ENCODE peak calls at places on chromosomes 1 and 21, in eight cellular contexts. One of them, this sample, is unnamed.

GRCh38 chr21:44582980-44583799 is 2.8 kb upstream of the KRTAP10-5 start:
- DNase-seq in Panc1: no peak
- DNase-seq in Caki2: no peak
- DNase-seq in LHCN-M2: no peak
- DNase-seq in germinal center: no peak
- DNase-seq in stimulated activated CD8-positive, alpha-beta memory T cell treated with anti-CD3 and anti-CD28 coated beads, Interleukin-15, amount 100 ng/mL, for 24 hours: no peak
- DNase-seq in naive B cell: no peak
- DNase-seq in D341Med: no peak
- DNase-seq in this sample: no peak

GRCh38 chr1:202113690-202114300 is 8.9 kb upstream of the GPR37L1 start:
- DNase-seq in Panc1: no peak
- DNase-seq in D341Med: no peak
- DNase-seq in LHCN-M2: no peak
- DNase-seq in germinal center: no peak
- DNase-seq in naive B cell: no peak
- DNase-seq in Caki2: no peak
- DNase-seq in stimulated activated CD8-positive, alpha-beta memory T cell treated with anti-CD3 and anti-CD28 coated beads, Interleukin-15, amount 100 ng/mL, for 24 hours: no peak
- DNase-seq in this sample: no peak

GRCh38 chr1:209076688-209077087 is 506.8 kb upstream of the CAMK1G start:
- DNase-seq in germinal center: no peak
- DNase-seq in Caki2: no peak
- DNase-seq in D341Med: peak; percentile 43
- DNase-seq in Panc1: peak; percentile 4
- DNase-seq in LHCN-M2: peak; percentile 34
- DNase-seq in stimulated activated CD8-positive, alpha-beta memory T cell treated with anti-CD3 and anti-CD28 coated beads, Interleukin-15, amount 100 ng/mL, for 24 hours: no peak
- DNase-seq in naive B cell: no peak
- DNase-seq in this sample: no peak

GRCh38 chr1:40050863-40051262 is 10.3 kb downstream of the CAP1 start:
- DNase-seq in LHCN-M2: no peak
- DNase-seq in D341Med: no peak
- DNase-seq in Caki2: no peak
- DNase-seq in germinal center: no peak
- DNase-seq in stimulated activated CD8-positive, alpha-beta memory T cell treated with anti-CD3 and anti-CD28 coated beads, Interleukin-15, amount 100 ng/mL, for 24 hours: no peak
- DNase-seq in Panc1: no peak
- DNase-seq in naive B cell: no peak
- DNase-seq in this sample: no peak

GRCh38 chr1:231107186-231107585 is 54.7 kb upstream of the TRIM67 start:
- DNase-seq in Panc1: no peak
- DNase-seq in Caki2: no peak
- DNase-seq in naive B cell: no peak
- DNase-seq in germinal center: no peak
- DNase-seq in stimulated activated CD8-positive, alpha-beta memory T cell treated with anti-CD3 and anti-CD28 coated beads, Interleukin-15, amount 100 ng/mL, for 24 hours: no peak
- DNase-seq in LHCN-M2: no peak
- DNase-seq in D341Med: no peak
- DNase-seq in this sample: no peak

GRCh38 chr1:110718452-110718851 is 43.7 kb upstream of the KCNA3 start:
- DNase-seq in LHCN-M2: no peak
- DNase-seq in germinal center: no peak
- DNase-seq in Panc1: no peak
- DNase-seq in D341Med: no peak
- DNase-seq in Caki2: no peak
- DNase-seq in stimulated activated CD8-positive, alpha-beta memory T cell treated with anti-CD3 and anti-CD28 coated beads, Interleukin-15, amount 100 ng/mL, for 24 hours: no peak
- DNase-seq in naive B cell: no peak
- DNase-seq in this sample: no peak

GRCh38 chr1:25731626-25732370 is 68.2 kb upstream of the SELENON start:
- DNase-seq in germinal center: no peak
- DNase-seq in D341Med: no peak
- DNase-seq in Panc1: no peak
- DNase-seq in naive B cell: no peak
- DNase-seq in LHCN-M2: no peak
- DNase-seq in Caki2: no peak
- DNase-seq in stimulated activated CD8-positive, alpha-beta memory T cell treated with anti-CD3 and anti-CD28 coated beads, Interleukin-15, amount 100 ng/mL, for 24 hours: no peak
- DNase-seq in this sample: no peak

GRCh38 chr1:43789604-43790288 is 82.4 kb downstream of the ST3GAL3 start:
- DNase-seq in germinal center: no peak
- DNase-seq in D341Med: no peak
- DNase-seq in LHCN-M2: no peak
- DNase-seq in stimulated activated CD8-positive, alpha-beta memory T cell treated with anti-CD3 and anti-CD28 coated beads, Interleukin-15, amount 100 ng/mL, for 24 hours: no peak
- DNase-seq in naive B cell: no peak
- DNase-seq in Panc1: no peak
- DNase-seq in Caki2: no peak
- DNase-seq in this sample: no peak

GRCh38 chr1:19006837-19007271 is 50.4 kb upstream of the IFFO2 start:
- DNase-seq in Panc1: no peak
- DNase-seq in germinal center: no peak
- DNase-seq in D341Med: no peak
- DNase-seq in LHCN-M2: no peak
- DNase-seq in stimulated activated CD8-positive, alpha-beta memory T cell treated with anti-CD3 and anti-CD28 coated beads, Interleukin-15, amount 100 ng/mL, for 24 hours: no peak
- DNase-seq in naive B cell: no peak
- DNase-seq in Caki2: no peak
- DNase-seq in this sample: peak; percentile 33

GRCh38 chr1:228122921-228123441 is 13.9 kb upstream of the MRPL55 start:
- DNase-seq in naive B cell: no peak
- DNase-seq in stimulated activated CD8-positive, alpha-beta memory T cell treated with anti-CD3 and anti-CD28 coated beads, Interleukin-15, amount 100 ng/mL, for 24 hours: no peak
- DNase-seq in germinal center: no peak
- DNase-seq in D341Med: no peak
- DNase-seq in Caki2: no peak
- DNase-seq in Panc1: no peak
- DNase-seq in LHCN-M2: no peak
- DNase-seq in this sample: no peak

GRCh38 chr1:164735315-164736052 is 176.5 kb downstream of the PBX1 start:
- DNase-seq in stimulated activated CD8-positive, alpha-beta memory T cell treated with anti-CD3 and anti-CD28 coated beads, Interleukin-15, amount 100 ng/mL, for 24 hours: no peak
- DNase-seq in naive B cell: no peak
- DNase-seq in Panc1: no peak
- DNase-seq in Caki2: peak; percentile 73
- DNase-seq in germinal center: no peak
- DNase-seq in D341Med: no peak
- DNase-seq in LHCN-M2: peak; percentile 78
- DNase-seq in this sample: no peak

GRCh38 chr1:246580497-246581047 is 14.3 kb downstream of the CNST start:
- DNase-seq in Panc1: no peak
- DNase-seq in stimulated activated CD8-positive, alpha-beta memory T cell treated with anti-CD3 and anti-CD28 coated beads, Interleukin-15, amount 100 ng/mL, for 24 hours: no peak
- DNase-seq in naive B cell: no peak
- DNase-seq in LHCN-M2: no peak
- DNase-seq in Caki2: no peak
- DNase-seq in D341Med: no peak
- DNase-seq in germinal center: no peak
- DNase-seq in this sample: no peak

GRCh38 chr1:234573711-234574299 is 36.2 kb downstream of the IRF2BP2 start:
- DNase-seq in Caki2: no peak
- DNase-seq in naive B cell: no peak
- DNase-seq in LHCN-M2: no peak
- DNase-seq in stimulated activated CD8-positive, alpha-beta memory T cell treated with anti-CD3 and anti-CD28 coated beads, Interleukin-15, amount 100 ng/mL, for 24 hours: no peak
- DNase-seq in D341Med: no peak
- DNase-seq in Panc1: no peak
- DNase-seq in germinal center: no peak
- DNase-seq in this sample: no peak